ENCODE peak calls at places on chromosomes 16 and 17, in eight cellular contexts. One of them, this sample, is unnamed.
A peak's percentile ranks its signal among the peaks of the same experiment; 100 is the strongest.

GRCh38 chr16:81216706-81217105 is 21.8 kb upstream of the BCO1 start:
- DNase-seq in left cardiac atrium: no peak
- DNase-seq in OCI-LY7: no peak
- DNase-seq in ascending aorta: no peak
- DNase-seq in iPS-NIHi11: no peak
- DNase-seq in B cell: no peak
- DNase-seq in GM04504: no peak
- DNase-seq in skeletal muscle cell: no peak
- DNase-seq in this sample: no peak

GRCh38 chr17:80361495-80362220 is 53.3 kb upstream of the ENDOV start:
- DNase-seq in left cardiac atrium: peak; percentile 11
- DNase-seq in OCI-LY7: peak; percentile 27
- DNase-seq in ascending aorta: no peak
- DNase-seq in iPS-NIHi11: peak; percentile 78
- DNase-seq in B cell: no peak
- DNase-seq in GM04504: no peak
- DNase-seq in skeletal muscle cell: no peak
- DNase-seq in this sample: peak; percentile 35

GRCh38 chr16:57253410-57253927 is 8.4 kb downstream of the ARL2BP start:
- DNase-seq in left cardiac atrium: no peak
- DNase-seq in OCI-LY7: no peak
- DNase-seq in ascending aorta: no peak
- DNase-seq in iPS-NIHi11: no peak
- DNase-seq in B cell: no peak
- DNase-seq in GM04504: no peak
- DNase-seq in skeletal muscle cell: no peak
- DNase-seq in this sample: no peak

GRCh38 chr17:81422776-81423697 is 27.8 kb downstream of the BAHCC1 start:
- DNase-seq in left cardiac atrium: peak; percentile 89
- DNase-seq in OCI-LY7: no peak
- DNase-seq in ascending aorta: peak; percentile 71
- DNase-seq in iPS-NIHi11: peak; percentile 66
- DNase-seq in B cell: no peak
- DNase-seq in GM04504: peak; percentile 93
- DNase-seq in skeletal muscle cell: peak; percentile 93
- DNase-seq in this sample: peak; percentile 93

GRCh38 chr17:17669081-17669850 is 12.0 kb upstream of the RAI1 start:
- DNase-seq in left cardiac atrium: peak; percentile 18
- DNase-seq in OCI-LY7: no peak
- DNase-seq in ascending aorta: no peak
- DNase-seq in iPS-NIHi11: no peak
- DNase-seq in B cell: no peak
- DNase-seq in GM04504: no peak
- DNase-seq in skeletal muscle cell: no peak
- DNase-seq in this sample: no peak

GRCh38 chr16:14301150-14302030 is 230.3 kb downstream of the MRTFB start:
- DNase-seq in left cardiac atrium: peak; percentile 43
- DNase-seq in OCI-LY7: no peak
- DNase-seq in ascending aorta: no peak
- DNase-seq in iPS-NIHi11: no peak
- DNase-seq in B cell: no peak
- DNase-seq in GM04504: no peak
- DNase-seq in skeletal muscle cell: no peak
- DNase-seq in this sample: peak; percentile 45

GRCh38 chr17:1089915-1090314 is 89.9 kb downstream of the ABR start:
- DNase-seq in left cardiac atrium: no peak
- DNase-seq in OCI-LY7: no peak
- DNase-seq in ascending aorta: peak; percentile 36
- DNase-seq in iPS-NIHi11: no peak
- DNase-seq in B cell: no peak
- DNase-seq in GM04504: no peak
- DNase-seq in skeletal muscle cell: no peak
- DNase-seq in this sample: no peak

GRCh38 chr17:43406676-43407645 is 8.2 kb downstream of the ARL4D start:
- DNase-seq in left cardiac atrium: no peak
- DNase-seq in OCI-LY7: no peak
- DNase-seq in ascending aorta: no peak
- DNase-seq in iPS-NIHi11: no peak
- DNase-seq in B cell: no peak
- DNase-seq in GM04504: no peak
- DNase-seq in skeletal muscle cell: no peak
- DNase-seq in this sample: no peak

GRCh38 chr17:13584701-13585080 is 17.0 kb downstream of the HS3ST3A1 start:
- DNase-seq in left cardiac atrium: no peak
- DNase-seq in OCI-LY7: no peak
- DNase-seq in ascending aorta: no peak
- DNase-seq in iPS-NIHi11: no peak
- DNase-seq in B cell: no peak
- DNase-seq in GM04504: no peak
- DNase-seq in skeletal muscle cell: no peak
- DNase-seq in this sample: peak; percentile 76

GRCh38 chr17:64357191-64357981 is 33.3 kb downstream of the PECAM1 start:
- DNase-seq in left cardiac atrium: peak; percentile 75
- DNase-seq in OCI-LY7: no peak
- DNase-seq in ascending aorta: no peak
- DNase-seq in iPS-NIHi11: no peak
- DNase-seq in B cell: no peak
- DNase-seq in GM04504: peak; percentile 98
- DNase-seq in skeletal muscle cell: peak; percentile 97
- DNase-seq in this sample: no peak

GRCh38 chr16:24610421-24610765 is 71.0 kb downstream of the RBBP6 start:
- DNase-seq in left cardiac atrium: peak; percentile 46
- DNase-seq in OCI-LY7: no peak
- DNase-seq in ascending aorta: no peak
- DNase-seq in iPS-NIHi11: peak; percentile 68
- DNase-seq in B cell: no peak
- DNase-seq in GM04504: no peak
- DNase-seq in skeletal muscle cell: no peak
- DNase-seq in this sample: no peak

GRCh38 chr16:17983847-17984639 is 352.5 kb downstream of the NPIPA8 start:
- DNase-seq in left cardiac atrium: no peak
- DNase-seq in OCI-LY7: no peak
- DNase-seq in ascending aorta: no peak
- DNase-seq in iPS-NIHi11: no peak
- DNase-seq in B cell: no peak
- DNase-seq in GM04504: no peak
- DNase-seq in skeletal muscle cell: no peak
- DNase-seq in this sample: no peak